ENCODE peak calls at places on chromosomes 13 and 19, in ten cellular contexts. Z is left cardiac atrium, B is T-helper 17 cell, X is fibroblast of lung, U is vagina, G is dorsolateral prefrontal cortex, S is NCI-H1105 treated with DMSO at 0.1 percent for 48 hours, M is GM04503, L is WTC11, Y is iPS DF 19.7. T is an unnamed sample.

GRCh38 chr13:37647038-37647650 is 48.6 kb upstream of the POSTN start:
- DNase-seq in Z (no peak), B (no peak), X (peak), U (no peak), G (no peak), S (no peak), M (no peak), L (no peak), Y (no peak), T (no peak)

GRCh38 chr13:78786399-78786879 is 127.5 kb upstream of the OBI1 start:
- DNase-seq in Z (no peak), B (no peak), X (no peak), U (no peak), G (no peak), S (peak), M (no peak), L (no peak), Y (no peak), T (no peak)

GRCh38 chr19:4547303-4548237 is 7.7 kb upstream of the LRG1 start:
- DNase-seq in Z (peak), B (no peak), X (no peak), U (no peak), G (no peak), S (peak), M (no peak), L (peak), Y (no peak), T (no peak)

GRCh38 chr13:89383891-89384290 is 1712.7 kb downstream of the SLITRK5 start:
- DNase-seq in Z (no peak), B (no peak), X (no peak), U (no peak), G (no peak), S (no peak), M (no peak), L (no peak), Y (no peak), T (no peak)

GRCh38 chr13:93788456-93788855 is 561.8 kb downstream of the GPC6 start:
- DNase-seq in Z (no peak), B (no peak), X (no peak), U (no peak), G (no peak), S (no peak), M (no peak), L (no peak), Y (no peak), T (no peak)

GRCh38 chr13:97243915-97244820 is 22.0 kb downstream of the MBNL2 start:
- DNase-seq in Z (no peak), B (no peak), X (no peak), U (no peak), G (no peak), S (no peak), M (no peak), L (no peak), Y (no peak), T (no peak)

GRCh38 chr19:14639536-14640277 is 34.9 kb downstream of the ADGRE3 start:
- DNase-seq in Z (no peak), B (no peak), X (no peak), U (no peak), G (no peak), S (no peak), M (no peak), L (no peak), Y (no peak), T (no peak)

GRCh38 chr13:99796175-99796819 is 175.3 kb downstream of the ZIC5 start:
- DNase-seq in Z (no peak), B (no peak), X (peak), U (no peak), G (no peak), S (no peak), M (no peak), L (peak), Y (no peak), T (peak)

GRCh38 chr13:44004881-44005280 is 125.2 kb downstream of the LACC1 start:
- DNase-seq in Z (no peak), B (no peak), X (peak), U (no peak), G (peak), S (no peak), M (peak), L (no peak), Y (no peak), T (no peak)

GRCh38 chr19:30669329-30670010 is 297.3 kb downstream of the ZNF536 start:
- DNase-seq in Z (peak), B (peak), X (peak), U (no peak), G (peak), S (peak), M (no peak), L (peak), Y (no peak), T (peak)

GRCh38 chr19:32890841-32891240 is 21.3 kb upstream of the SLC7A9 start:
- DNase-seq in Z (no peak), B (no peak), X (no peak), U (no peak), G (no peak), S (no peak), M (no peak), L (no peak), Y (no peak), T (no peak)

GRCh38 chr19:54449701-54450069 is 686 bp downstream of the LENG8 start:
- DNase-seq in Z (no peak), B (no peak), X (peak), U (no peak), G (no peak), S (no peak), M (no peak), L (no peak), Y (no peak), T (no peak)

GRCh38 chr13:71217827-71218226 is 649.2 kb downstream of the DACH1 start:
- DNase-seq in Z (no peak), B (no peak), X (no peak), U (no peak), G (no peak), S (no peak), M (no peak), L (no peak), Y (no peak), T (no peak)

GRCh38 chr13:41500501-41500900 is 43.2 kb downstream of the RGCC start:
- DNase-seq in Z (no peak), B (no peak), X (peak), U (no peak), G (no peak), S (no peak), M (no peak), L (no peak), Y (no peak), T (no peak)

GRCh38 chr13:106534844-106535551 is 464 bp downstream of the EFNB2 start:
- DNase-seq in Z (peak), B (peak), X (peak), U (no peak), G (no peak), S (no peak), M (no peak), L (peak), Y (no peak), T (peak)

GRCh38 chr13:92017737-92018136 is 619.3 kb downstream of the GPC5 start:
- DNase-seq in Z (no peak), B (no peak), X (no peak), U (no peak), G (no peak), S (no peak), M (no peak), L (no peak), Y (no peak), T (no peak)

GRCh38 chr19:39160889-39161672 is 35.5 kb downstream of the PAK4 start:
- DNase-seq in Z (no peak), B (no peak), X (peak), U (no peak), G (no peak), S (no peak), M (no peak), L (no peak), Y (no peak), T (no peak)

GRCh38 chr13:67369895-67370660 is 139.9 kb upstream of the PCDH9 start:
- DNase-seq in Z (no peak), B (no peak), X (peak), U (no peak), G (no peak), S (no peak), M (peak), L (no peak), Y (no peak), T (no peak)